ENCODE peak calls at places on chromosome X, in four cellular contexts. W is MCF 10A; U is breast epithelium; S is CD4-positive, alpha-beta T cell. P is an unnamed sample.

GRCh38 chrX:133654801-133655200 is 239.5 kb upstream of the GPC4 start:
- DNase-seq in W (peak), U (no peak), S (no peak), P (no peak)

GRCh38 chrX:69277961-69278795 is 112.9 kb upstream of the PJA1 start:
- DNase-seq in W (no peak), U (no peak), S (no peak), P (no peak)

GRCh38 chrX:29699214-29699613 is 516.1 kb upstream of the MAGEB2 start:
- DNase-seq in W (no peak), U (no peak), S (no peak), P (no peak)

GRCh38 chrX:100413231-100413630 is 3.2 kb upstream of the PCDH19 start:
- DNase-seq in W (peak), U (no peak), S (no peak), P (peak)

GRCh38 chrX:14798805-14799397 is 74.0 kb downstream of the FANCB start:
- DNase-seq in W (no peak), U (no peak), S (no peak), P (no peak)

GRCh38 chrX:9899640-9900075 is 67.5 kb upstream of the CLDN34 start:
- DNase-seq in W (no peak), U (no peak), S (no peak), P (peak)

GRCh38 chrX:39372126-39372525 is 570.9 kb downstream of the MID1IP1 start:
- DNase-seq in W (no peak), U (no peak), S (no peak), P (no peak)

GRCh38 chrX:9369802-9370291 is 95.0 kb upstream of the TBL1X start:
- DNase-seq in W (no peak), U (no peak), S (no peak), P (no peak)

GRCh38 chrX:97065066-97065465 is 181.4 kb downstream of the RPA4 start:
- DNase-seq in W (no peak), U (no peak), S (no peak), P (no peak)

GRCh38 chrX:132118361-132118760 is 9.5 kb downstream of the FRMD7 start:
- DNase-seq in W (no peak), U (no peak), S (no peak), P (no peak)

GRCh38 chrX:2769615-2770014 is 17.8 kb downstream of the XG start:
- DNase-seq in W (no peak), U (no peak), S (no peak), P (no peak)

GRCh38 chrX:16112428-16112827 is 10.9 kb upstream of the GRPR start:
- DNase-seq in W (no peak), U (no peak), S (no peak), P (no peak)

GRCh38 chrX:48940404-48940955 is 16.9 kb downstream of the OTUD5 start:
- DNase-seq in W (no peak), U (no peak), S (no peak), P (no peak)

GRCh38 chrX:107226766-107227165 is 20.4 kb downstream of the DNAAF6 start:
- DNase-seq in W (no peak), U (no peak), S (no peak), P (no peak)

GRCh38 chrX:110086162-110086915 is 83.4 kb downstream of the TMEM164 start:
- DNase-seq in W (no peak), U (no peak), S (no peak), P (no peak)

GRCh38 chrX:47198026-47198686 is 4.5 kb downstream of the UBA1 start:
- DNase-seq in W (no peak), U (no peak), S (no peak), P (no peak)

GRCh38 chrX:134181261-134181660 is 55.7 kb upstream of the CCDC160 start:
- DNase-seq in W (no peak), U (no peak), S (no peak), P (no peak)

GRCh38 chrX:67351411-67351810 is 192.4 kb upstream of the AR start:
- DNase-seq in W (no peak), U (no peak), S (no peak), P (no peak)

GRCh38 chrX:110268875-110269274 is 49.0 kb downstream of the AMMECR1 start:
- DNase-seq in W (no peak), U (no peak), S (no peak), P (no peak)

GRCh38 chrX:42098897-42099296 is 175.5 kb upstream of the CASK start:
- DNase-seq in W (no peak), U (no peak), S (no peak), P (no peak)

GRCh38 chrX:118455013-118455412 is 40.6 kb upstream of the DOCK11 start:
- DNase-seq in W (no peak), U (no peak), S (no peak), P (no peak)

GRCh38 chrX:12308420-12308819 is 170.1 kb downstream of the FRMPD4 start:
- DNase-seq in W (no peak), U (no peak), S (no peak), P (no peak)

GRCh38 chrX:17443546-17443945 is 68.5 kb downstream of the NHS start:
- DNase-seq in W (no peak), U (no peak), S (no peak), P (no peak)